ENCODE peak calls at places on chromosomes 5 and 9, in seven cellular contexts. E is BJ, J is hepatocyte, N is AG04449, Q is BE2C, K is HCT116, O is IMR-90. L is an unnamed sample.

GRCh38 chr5:154221371-154221896 is 30.9 kb downstream of the GALNT10 start:
- DNase-seq in Q (no peak), N (peak), O (peak), K (peak), E (peak), J (peak), L (peak)

GRCh38 chr9:109730228-109730627 is 49.8 kb upstream of the PALM2AKAP2 start:
- DNase-seq in K (no peak), J (peak), E (no peak), O (no peak), Q (no peak), N (no peak), L (no peak)

GRCh38 chr9:128905964-128906363 is 14.8 kb upstream of the PHYHD1 start:
- DNase-seq in E (no peak), J (no peak), Q (no peak), O (no peak), K (no peak), N (no peak), L (no peak)

GRCh38 chr9:37700900-37701299 is 50.1 kb downstream of the FRMPD1 start:
- DNase-seq in O (no peak), E (no peak), K (no peak), N (no peak), Q (no peak), J (no peak), L (no peak)

GRCh38 chr5:67028371-67028770 is 168.2 kb downstream of the CD180 start:
- DNase-seq in E (no peak), O (no peak), N (no peak), J (no peak), Q (no peak), K (no peak), L (no peak)

GRCh38 chr5:112776301-112776856 is 38.7 kb downstream of the APC start:
- DNase-seq in Q (no peak), K (no peak), O (peak), J (no peak), E (peak), N (peak), L (peak)

GRCh38 chr9:126527109-126527825 is 86.5 kb upstream of the LMX1B start:
- DNase-seq in J (no peak), Q (no peak), N (no peak), K (no peak), O (no peak), E (no peak), L (no peak)

GRCh38 chr5:56270058-56270457 is 36.9 kb upstream of the ANKRD55 start:
- DNase-seq in Q (peak), N (no peak), E (no peak), J (no peak), O (no peak), K (no peak), L (no peak)

GRCh38 chr5:179165421-179166170 is 105.4 kb downstream of the ZNF354C start:
- DNase-seq in N (no peak), J (no peak), Q (no peak), K (no peak), E (no peak), O (no peak), L (no peak)

GRCh38 chr9:110750272-110750671 is 81.7 kb downstream of the MUSK start:
- DNase-seq in J (no peak), O (no peak), E (no peak), K (no peak), N (no peak), Q (peak), L (no peak)

GRCh38 chr9:35683323-35683722 is 6.4 kb downstream of the TPM2 start:
- DNase-seq in E (no peak), O (no peak), Q (no peak), N (no peak), J (no peak), K (no peak), L (no peak)

GRCh38 chr5:72000707-72001106 is 106.6 kb upstream of the MAP1B start:
- DNase-seq in Q (no peak), O (no peak), N (no peak), J (no peak), E (no peak), K (no peak), L (no peak)

GRCh38 chr5:1182633-1183423 is 18.6 kb upstream of the SLC6A19 start:
- DNase-seq in J (peak), Q (peak), E (no peak), N (no peak), O (no peak), K (no peak), L (no peak)

GRCh38 chr9:96021616-96022444 is 146.3 kb downstream of the ERCC6L2 start:
- DNase-seq in K (no peak), O (no peak), N (no peak), E (no peak), Q (no peak), J (no peak), L (no peak)

GRCh38 chr5:157607371-157608161 is 32.0 kb upstream of the ADAM19 start:
- DNase-seq in J (peak), N (peak), K (peak), E (no peak), Q (no peak), O (peak), L (peak)

GRCh38 chr9:137074657-137075274 is 2.6 kb upstream of the UAP1L1 start:
- DNase-seq in K (no peak), J (no peak), O (no peak), Q (no peak), N (no peak), E (no peak), L (no peak)

GRCh38 chr9:94945191-94946144 is 219.0 kb downstream of the AOPEP start:
- DNase-seq in K (no peak), J (peak), Q (peak), O (peak), N (peak), E (peak), L (peak)

GRCh38 chr5:139413963-139414362 is 10.1 kb upstream of the SPATA24 start:
- DNase-seq in J (no peak), N (no peak), Q (no peak), E (no peak), O (no peak), K (no peak), L (no peak)

GRCh38 chr5:139413153-139413552 is 9.3 kb upstream of the SPATA24 start:
- DNase-seq in O (no peak), N (no peak), J (no peak), K (no peak), E (no peak), Q (no peak), L (no peak)

GRCh38 chr5:139415221-139415861 is 11.5 kb upstream of the SPATA24 start:
- DNase-seq in N (no peak), O (no peak), E (no peak), Q (no peak), K (no peak), J (no peak), L (no peak)

GRCh38 chr5:139415869-139416268 is 12.0 kb upstream of the SPATA24 start:
- DNase-seq in J (no peak), Q (no peak), N (no peak), K (no peak), E (no peak), O (no peak), L (no peak)

DNA sequence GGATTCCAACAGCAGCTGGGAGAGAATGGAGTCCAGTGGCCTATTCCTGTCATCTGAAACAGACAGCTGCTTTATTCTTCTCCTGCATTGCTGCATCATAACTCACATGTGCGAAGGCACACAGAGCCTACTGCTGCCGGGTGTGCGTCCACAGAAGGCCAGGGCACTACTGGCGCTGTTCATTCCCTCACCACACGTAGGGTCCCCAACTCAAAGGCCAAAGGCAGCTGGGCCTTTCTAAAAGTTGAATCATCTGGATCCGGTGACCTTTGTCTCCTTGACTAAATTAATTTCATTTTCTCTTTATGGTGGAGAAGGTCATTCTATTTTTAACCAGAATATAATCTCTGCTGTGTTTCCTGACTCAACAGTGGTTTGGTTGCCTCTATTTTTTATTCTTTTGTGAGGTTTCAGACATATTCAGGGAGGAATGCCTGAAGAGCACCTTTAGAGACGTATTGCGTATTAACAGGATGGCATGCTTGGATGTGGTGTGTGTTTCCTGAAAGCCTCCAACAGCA is 10.8 kb upstream of the SPATA24 start:
- DNase-seq in E (no peak), J (no peak), O (no peak), K (no peak), Q (no peak), N (no peak), L (no peak)
- TF ChIP-seq CTCF in E (no peak), J (no peak), O (no peak), K (no peak), Q (no peak), N (no peak), L (no peak)

GRCh38 chr9:21580636-21581353 is 98.7 kb upstream of the IFNE start:
- DNase-seq in K (no peak), Q (no peak), O (no peak), N (no peak), J (peak), E (no peak), L (peak)

GRCh38 chr9:21576331-21577189 is 94.4 kb upstream of the IFNE start:
- DNase-seq in J (peak), Q (no peak), K (peak), E (peak), N (peak), O (peak), L (peak)

GRCh38 chr9:21583628-21584027 is 101.5 kb upstream of the IFNE start:
- DNase-seq in Q (no peak), O (no peak), E (no peak), N (no peak), K (no peak), J (no peak), L (peak)

GRCh38 chr9:21579743-21580142 is 97.6 kb upstream of the IFNE start:
- DNase-seq in N (no peak), E (no peak), K (no peak), O (no peak), Q (no peak), J (no peak), L (no peak)

DNA sequence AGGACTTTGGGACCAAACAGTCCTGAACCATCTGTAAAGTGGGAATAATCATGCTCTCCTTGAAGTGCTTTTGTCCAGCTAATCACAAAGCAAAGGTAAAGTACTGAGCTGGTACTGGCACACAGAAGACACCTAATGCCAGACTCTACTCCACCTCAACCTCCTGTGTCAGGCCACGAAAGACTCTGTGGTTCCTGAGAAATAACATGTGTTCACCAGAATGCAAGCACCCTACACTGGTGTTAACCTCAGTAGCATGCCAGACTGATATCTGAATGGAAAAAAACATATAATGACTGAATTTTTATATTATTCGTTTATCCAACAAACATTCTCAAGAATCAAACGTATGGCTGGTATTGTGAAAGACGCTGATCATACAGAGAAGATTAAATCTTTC is 97.1 kb upstream of the IFNE start:
- DNase-seq in Q (no peak), E (no peak), N (no peak), J (no peak), K (no peak), O (peak), L (peak)
- H3K4me3 ChIP-seq in Q (no peak), E (no peak), N (no peak), J (no peak), K (no peak), O (no peak), L (no peak)

GRCh38 chr9:134460206-134460605 is 134.0 kb downstream of the RXRA start:
- DNase-seq in N (no peak), Q (no peak), J (no peak), K (no peak), E (no peak), O (no peak), L (no peak)

GRCh38 chr9:134461436-134461982 is 135.3 kb downstream of the RXRA start:
- DNase-seq in K (no peak), E (no peak), Q (no peak), N (no peak), J (no peak), O (no peak), L (no peak)

GRCh38 chr9:134460904-134461303 is 134.6 kb downstream of the RXRA start:
- DNase-seq in Q (no peak), O (no peak), N (no peak), K (no peak), E (no peak), J (no peak), L (no peak)

GRCh38 chr9:134463293-134463692 is 137.0 kb downstream of the RXRA start:
- DNase-seq in E (no peak), J (no peak), Q (no peak), N (no peak), K (no peak), O (no peak), L (no peak)

DNA sequence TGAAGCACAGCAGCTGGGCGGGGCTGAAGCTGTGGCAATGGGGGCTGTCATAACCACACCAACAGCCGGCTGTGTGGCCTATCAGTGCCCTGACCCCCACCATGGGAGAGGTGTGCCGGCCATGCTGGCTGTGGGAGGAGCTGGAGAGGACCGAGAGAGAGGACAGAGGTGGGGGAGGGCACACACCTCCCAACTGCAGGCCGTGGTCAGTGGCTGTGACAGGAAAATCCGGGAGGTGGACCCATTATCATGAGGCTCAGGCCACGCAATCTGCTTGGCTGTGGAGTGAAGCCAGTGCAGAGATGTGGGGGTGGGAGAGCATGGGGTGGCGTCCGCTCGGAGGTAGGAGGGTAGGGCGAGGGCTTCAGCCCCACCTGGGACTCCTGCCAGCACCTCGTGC is 136.0 kb downstream of the RXRA start:
- DNase-seq in K (no peak), E (no peak), J (no peak), O (no peak), Q (no peak), N (no peak), L (no peak)
- TF ChIP-seq CTCF in K (no peak), E (no peak), J (no peak), O (no peak), Q (no peak), N (no peak), L (no peak)

GRCh38 chr9:105912157-105912867 is 218.0 kb downstream of the TMEM38B start:
- DNase-seq in J (no peak), K (no peak), E (no peak), Q (no peak), O (no peak), N (no peak), L (no peak)
- H3K4me3 ChIP-seq in J (no peak), K (no peak), E (no peak), Q (no peak), O (no peak), N (no peak), L (no peak)

L was measured in astrocyte of the spinal cord.